ENCODE peak calls at places on chromosomes 4 and X, in seven cellular contexts. D, M, X, T, B, V and A are unnamed samples.

GRCh38 chrX:2495595-2495994 is 5.2 kb downstream of the DHRSX start:
- DNase-seq in V (no peak), X (no peak), M (no peak), D (no peak), B (no peak), T (no peak), A (no peak)

GRCh38 chrX:8868070-8868795 is 67.0 kb upstream of the FAM9A start:
- DNase-seq in V (no peak), T (no peak), M (peak; percentile 55), D (no peak), X (no peak), B (no peak), A (peak; percentile 36)

GRCh38 chr4:26048962-26049361 is 134.9 kb downstream of the SMIM20 start:
- DNase-seq in M (no peak), D (no peak), V (no peak), X (no peak), B (no peak), T (no peak), A (no peak)

GRCh38 chr4:149973181-149973580 is 105.1 kb upstream of the DCLK2 start:
- DNase-seq in T (no peak), B (no peak), V (no peak), X (no peak), D (no peak), M (no peak), A (no peak)

GRCh38 chrX:147468600-147468999 is 443.1 kb upstream of the FMR1 start:
- DNase-seq in M (no peak), V (no peak), D (no peak), B (no peak), X (no peak), T (no peak), A (no peak)

GRCh38 chr4:62194342-62194741 is 994.2 kb downstream of the ADGRL3 start:
- DNase-seq in V (no peak), X (no peak), M (no peak), B (no peak), T (no peak), D (no peak), A (no peak)

GRCh38 chr4:121011138-121011537 is 61.2 kb downstream of the NDNF start:
- DNase-seq in M (no peak), X (no peak), D (no peak), B (no peak), T (no peak), V (no peak), A (no peak)

GRCh38 chr4:137200322-137200721 is 332.0 kb downstream of the PCDH18 start:
- DNase-seq in V (no peak), X (no peak), B (no peak), M (no peak), D (no peak), T (no peak), A (no peak)

GRCh38 chr4:10526431-10527222 is 69.4 kb upstream of the ZNF518B start:
- DNase-seq in X (no peak), M (peak; percentile 41), D (no peak), B (no peak), V (no peak), T (no peak), A (no peak)

GRCh38 chr4:81828991-81829390 is 357.3 kb upstream of the RASGEF1B start:
- DNase-seq in T (no peak), V (no peak), M (peak; percentile 9), D (no peak), B (no peak), X (no peak), A (no peak)

GRCh38 chr4:113447061-113447460 is 314.5 kb downstream of the CAMK2D start:
- DNase-seq in V (no peak), T (no peak), M (no peak), D (no peak), X (no peak), B (no peak), A (no peak)

GRCh38 chr4:143291334-143291733 is 45.3 kb upstream of the GAB1 start:
- DNase-seq in X (no peak), B (no peak), D (no peak), M (no peak), V (no peak), T (no peak), A (no peak)

GRCh38 chr4:182346675-182347375 is 103.6 kb downstream of the TENM3 start:
- DNase-seq in X (no peak), V (no peak), M (no peak), B (no peak), D (no peak), T (no peak), A (no peak)

GRCh38 chrX:107935200-107935599 is 47.0 kb downstream of the TEX13B start:
- DNase-seq in V (no peak), B (no peak), D (no peak), M (peak; percentile 86), T (no peak), X (no peak), A (peak; percentile 29)

GRCh38 chr4:15882675-15883086 is 55.9 kb downstream of the FGFBP1 start:
- DNase-seq in B (peak; percentile 71), M (peak; percentile 84), D (peak; percentile 5), T (peak; percentile 14), X (peak; percentile 47), V (peak; percentile 52), A (peak; percentile 75)

GRCh38 chr4:59608466-59608865 is 1591.7 kb upstream of the ADGRL3 start:
- DNase-seq in T (no peak), M (peak; percentile 13), B (no peak), D (no peak), V (no peak), X (no peak), A (peak; percentile 32)

GRCh38 chr4:119623025-119623424 is 5.6 kb downstream of the PDE5A start:
- DNase-seq in D (no peak), V (no peak), X (no peak), B (no peak), M (peak; percentile 14), T (no peak), A (peak; percentile 74)

GRCh38 chr4:73653695-73654106 is 33.5 kb upstream of the RASSF6 start:
- DNase-seq in X (peak; percentile 21), M (peak; percentile 67), B (peak; percentile 92), D (peak; percentile 0), V (peak; percentile 33), T (no peak), A (peak; percentile 56)

GRCh38 chr4:71593306-71593705 is 190.6 kb downstream of the GC start:
- DNase-seq in X (no peak), D (no peak), B (no peak), V (no peak), M (no peak), T (no peak), A (no peak)

GRCh38 chr4:178066338-178066941 is 624.2 kb upstream of the AGA start:
- DNase-seq in T (no peak), X (no peak), V (no peak), B (no peak), D (no peak), M (no peak), A (no peak)

GRCh38 chr4:3299538-3300197 is 6.8 kb downstream of the RGS12 start:
- DNase-seq in X (no peak), V (no peak), T (no peak), B (no peak), D (no peak), M (no peak), A (no peak)

GRCh38 chr4:139454111-139454600 is at the start of gene RAB33B:
- DNase-seq in B (peak; percentile 57), V (no peak), M (no peak), D (no peak), X (no peak), T (no peak), A (peak; percentile 92)

GRCh38 chrX:13669246-13669689 is 16.3 kb downstream of the TCEANC start:
- DNase-seq in B (no peak), D (no peak), M (peak; percentile 99), T (no peak), X (no peak), V (no peak), A (peak; percentile 95)